ENCODE peak calls at places on chromosomes 12 and 14, in eight cellular contexts. E is thoracic aorta; O is breast epithelium; S is foreskin fibroblast; P is CD8-positive, alpha-beta T cell; Y is fibroblast of the aortic adventitia; W is adrenal gland; C is nephron progenitor cell. R is an unnamed sample.

GRCh38 chr14:30345511-30345910 is 213.4 kb upstream of the G2E3 start:
- DNase-seq in W (no peak), O (no peak), E (no peak), S (no peak), P (no peak), Y (no peak), C (no peak), R (no peak)

GRCh38 chr12:2895511-2895910 is 4.8 kb downstream of the TULP3 start:
- DNase-seq in S (peak; percentile 17), Y (peak; percentile 12), O (no peak), E (no peak), P (no peak), C (no peak), W (no peak), R (no peak)

GRCh38 chr14:57736391-57736790 is 129.5 kb downstream of the SLC35F4 start:
- DNase-seq in O (no peak), S (no peak), Y (no peak), E (no peak), C (no peak), W (no peak), P (no peak), R (no peak)

GRCh38 chr14:57871487-57872080 is 5.7 kb upstream of the SLC35F4 start:
- DNase-seq in O (no peak), S (peak; percentile 73), Y (peak; percentile 74), P (no peak), W (peak; percentile 51), C (peak; percentile 35), E (no peak), R (no peak)

GRCh38 chr12:96117460-96117859 is 76.7 kb upstream of the ELK3 start:
- DNase-seq in Y (no peak), W (no peak), S (no peak), C (no peak), E (no peak), O (no peak), P (no peak), R (no peak)

GRCh38 chr12:47188576-47189441 is 109.0 kb upstream of the AMIGO2 start:
- DNase-seq in S (peak; percentile 77), Y (peak; percentile 99), E (no peak), C (no peak), W (peak; percentile 86), O (no peak), P (no peak), R (no peak)

GRCh38 chr14:74563621-74564159 is 48.3 kb downstream of the LTBP2 start:
- DNase-seq in W (no peak), P (no peak), Y (no peak), O (no peak), S (no peak), E (no peak), C (no peak), R (no peak)

GRCh38 chr12:49108958-49109404 is 1.7 kb downstream of the LMBR1L start:
- DNase-seq in C (no peak), W (peak; percentile 80), O (no peak), P (no peak), S (peak; percentile 80), Y (peak; percentile 62), E (no peak), R (no peak)

DNA sequence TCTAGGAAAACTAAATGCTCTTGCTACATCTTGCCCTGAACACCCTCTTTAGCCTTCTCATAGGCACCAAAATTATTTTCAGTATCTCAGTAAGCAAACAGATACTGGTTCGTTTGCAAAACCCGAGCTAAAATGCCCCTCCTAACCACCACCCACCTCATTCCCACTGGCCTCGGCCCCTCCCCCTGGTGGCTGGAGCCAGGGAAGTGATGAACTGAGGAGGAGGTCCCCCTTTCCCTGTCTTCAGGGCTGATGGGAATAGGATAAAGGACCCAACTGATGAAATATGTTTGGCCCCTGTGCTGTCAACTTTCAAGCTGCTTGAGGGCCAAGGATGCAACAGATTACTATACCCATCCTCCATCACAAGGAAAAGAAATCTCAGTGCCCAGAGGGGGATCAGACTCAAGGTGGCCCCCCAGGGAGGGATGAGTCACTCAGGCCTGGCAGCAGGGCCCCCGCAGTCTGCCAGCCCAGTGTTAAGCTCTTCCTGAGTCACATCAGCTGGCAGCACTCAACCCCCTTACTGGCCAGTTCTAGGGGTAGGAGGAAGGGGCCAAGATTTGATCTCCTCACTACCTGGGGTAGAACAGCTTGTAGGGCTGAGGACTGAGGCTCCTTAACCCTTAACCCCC is 1.7 kb downstream of the ANKRD52 start:
- DNase-seq in Y (peak; percentile 78), P (no peak), W (peak; percentile 46), S (peak; percentile 79), C (peak; percentile 21), E (no peak), O (no peak), R (no peak)
- TF ChIP-seq CTCF in Y (peak; percentile 24), P (no peak), W (no peak), S (no peak), C (no peak), E (no peak), O (no peak), R (no peak)

DNA sequence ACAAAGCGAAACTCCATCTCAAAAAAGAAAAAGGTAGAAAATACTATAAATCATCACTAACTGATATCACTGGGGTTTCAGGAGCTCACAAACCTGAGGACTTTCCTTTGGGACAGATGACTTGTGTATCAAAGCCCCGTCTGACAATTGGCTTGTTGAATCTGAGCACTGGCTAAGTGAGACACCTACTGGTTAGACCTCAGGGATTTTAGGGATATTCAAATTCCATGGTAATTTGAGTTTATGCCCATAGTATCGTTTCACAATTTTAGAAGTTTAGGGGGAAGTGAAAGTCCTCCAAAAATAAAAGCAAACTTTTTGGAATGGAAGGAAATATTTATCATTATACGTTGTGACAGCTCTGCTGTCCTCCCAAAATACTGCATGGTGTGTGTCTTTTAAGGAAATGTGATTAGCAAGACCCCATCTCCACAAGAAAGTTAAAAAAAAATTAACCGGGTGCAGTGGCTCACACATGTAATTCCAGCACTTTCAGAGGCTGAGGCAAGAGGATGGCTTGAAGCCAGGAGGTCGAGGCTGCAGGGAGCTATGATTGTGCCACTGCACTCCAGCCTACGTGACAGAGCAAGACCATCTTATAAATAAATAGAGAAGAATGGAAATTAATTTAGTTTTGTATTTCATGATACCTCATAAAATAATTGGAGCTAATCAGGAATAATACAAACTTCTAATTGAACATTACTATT is 49.2 kb downstream of the FBXL14 start:
- DNase-seq in Y (peak; percentile 67), O (peak; percentile 12), P (no peak), W (peak; percentile 35), S (peak; percentile 50), E (no peak), C (no peak), R (no peak)
- TF ChIP-seq CTCF in Y (peak; percentile 42), O (no peak), P (no peak), W (peak; percentile 39), S (peak; percentile 12), E (no peak), C (no peak), R (peak; percentile 4)

DNA sequence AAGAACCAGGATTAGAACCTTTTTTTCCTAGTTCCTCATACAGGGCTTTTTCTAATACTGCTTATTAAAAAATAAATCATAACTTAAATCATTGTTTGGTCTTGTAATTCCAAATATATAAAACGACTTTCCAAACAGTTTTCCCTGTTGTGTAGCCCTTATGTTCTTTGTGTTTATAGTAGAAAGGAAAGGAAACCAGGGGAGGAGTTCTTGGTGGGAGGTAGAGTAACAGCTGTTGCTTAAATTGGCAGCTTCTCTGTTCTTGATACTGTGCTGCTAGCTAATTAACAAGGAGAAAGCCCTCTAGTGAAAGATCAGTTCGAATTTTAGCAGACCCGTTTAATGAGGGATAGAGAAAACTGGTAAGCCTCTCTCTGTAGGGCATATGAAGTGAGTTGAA is 15.0 kb downstream of the SRP54 start:
- DNase-seq in W (no peak), P (no peak), E (no peak), S (no peak), O (no peak), C (no peak), Y (no peak), R (no peak)
- TF ChIP-seq CTCF in W (no peak), P (no peak), E (no peak), S (no peak), O (no peak), C (no peak), Y (no peak), R (no peak)

GRCh38 chr12:90250766-90251165 is 542.1 kb upstream of the ATP2B1 start:
- DNase-seq in E (no peak), Y (peak; percentile 88), S (peak; percentile 45), O (no peak), P (no peak), W (peak; percentile 12), C (no peak), R (no peak)

GRCh38 chr12:90253142-90253541 is 544.5 kb upstream of the ATP2B1 start:
- DNase-seq in S (no peak), W (no peak), E (no peak), Y (no peak), O (no peak), C (no peak), P (no peak), R (no peak)

GRCh38 chr12:90257927-90258624 is 549.4 kb upstream of the ATP2B1 start:
- DNase-seq in P (no peak), W (no peak), S (no peak), O (no peak), E (no peak), Y (no peak), C (no peak), R (no peak)

GRCh38 chr12:90250041-90250440 is 541.4 kb upstream of the ATP2B1 start:
- DNase-seq in S (peak; percentile 37), W (no peak), Y (no peak), P (no peak), C (no peak), O (no peak), E (no peak), R (no peak)

GRCh38 chr12:90253674-90254181 is 545.1 kb upstream of the ATP2B1 start:
- DNase-seq in O (no peak), P (peak; percentile 5), S (peak; percentile 95), W (peak; percentile 20), Y (peak; percentile 86), E (peak; percentile 51), C (peak; percentile 4), R (peak; percentile 13)
- TF ChIP-seq CTCF in O (no peak), P (no peak), S (peak; percentile 32), W (no peak), Y (peak; percentile 42), E (no peak), C (no peak), R (peak; percentile 28)

R was measured in esophagus squamous epithelium.